ENCODE peak calls at places on chromosomes 7 and 10, in four cellular contexts. O, Z, G and C are unnamed samples.
A peak's percentile ranks its signal among the peaks of the same experiment; 100 is the strongest.

GRCh38 chr7:69782917-69783684 is 184.8 kb downstream of the AUTS2 start:
- DNase-seq in G (no peak), Z (peak; percentile 38), O (no peak), C (peak; percentile 18)

GRCh38 chr10:44201656-44202055 is 183.2 kb downstream of the CXCL12 start:
- DNase-seq in O (no peak), G (no peak), Z (no peak), C (no peak)

GRCh38 chr7:158432369-158433270 is 155.0 kb downstream of the PTPRN2 start:
- DNase-seq in Z (peak; percentile 72), G (peak; percentile 96), O (no peak), C (peak; percentile 93)

GRCh38 chr7:95688931-95689453 is 83.4 kb upstream of the DYNC1I1 start:
- DNase-seq in Z (no peak), O (no peak), G (no peak), C (peak; percentile 40)

GRCh38 chr10:78630944-78631838 is 437.6 kb upstream of the ZMIZ1 start:
- DNase-seq in G (no peak), Z (no peak), O (no peak), C (no peak)

GRCh38 chr10:110794808-110795207 is 76.9 kb upstream of the PDCD4 start:
- DNase-seq in Z (no peak), O (peak; percentile 84), G (no peak), C (no peak)

GRCh38 chr7:13874783-13875182 is 114.7 kb downstream of the ETV1 start:
- DNase-seq in G (no peak), Z (no peak), O (no peak), C (peak; percentile 91)

GRCh38 chr7:45176886-45177731 is 19.5 kb downstream of the RAMP3 start:
- DNase-seq in G (no peak), O (no peak), Z (no peak), C (no peak)

GRCh38 chr7:152674860-152675760 is 831 bp downstream of the XRCC2 start:
- DNase-seq in O (peak; percentile 31), Z (no peak), G (peak; percentile 43), C (no peak)

GRCh38 chr10:113273151-113273876 is 279.5 kb upstream of the HABP2 start:
- DNase-seq in O (no peak), G (no peak), Z (no peak), C (no peak)

GRCh38 chr7:34036069-34036920 is 131.0 kb downstream of the BMPER start:
- DNase-seq in G (peak; percentile 80), O (peak; percentile 70), Z (no peak), C (peak; percentile 69)

GRCh38 chr7:17041324-17041723 is 159.5 kb upstream of the AGR3 start:
- DNase-seq in G (peak; percentile 54), O (no peak), Z (no peak), C (peak; percentile 96)

GRCh38 chr7:98341106-98341505 is 59.6 kb downstream of the BRI3 start:
- DNase-seq in O (no peak), Z (no peak), G (no peak), C (peak; percentile 50)

GRCh38 chr7:120337308-120337907 is 64.4 kb downstream of the KCND2 start:
- DNase-seq in O (peak; percentile 35), G (peak; percentile 21), Z (no peak), C (peak; percentile 15)
- TF ChIP-seq CTCF in O (peak; percentile 51), G (peak; percentile 22), Z (no peak), C (peak; percentile 46)

GRCh38 chr10:6275022-6275997 is 72.6 kb downstream of the PFKFB3 start:
- DNase-seq in O (no peak), G (peak; percentile 99), Z (peak; percentile 92), C (peak; percentile 97)
- H3K4me3 ChIP-seq in O (no peak overlapping the region), G (peak overlapping the region; percentile 35), Z (no peak overlapping the region), C (peak overlapping the region; percentile 52)

DNA sequence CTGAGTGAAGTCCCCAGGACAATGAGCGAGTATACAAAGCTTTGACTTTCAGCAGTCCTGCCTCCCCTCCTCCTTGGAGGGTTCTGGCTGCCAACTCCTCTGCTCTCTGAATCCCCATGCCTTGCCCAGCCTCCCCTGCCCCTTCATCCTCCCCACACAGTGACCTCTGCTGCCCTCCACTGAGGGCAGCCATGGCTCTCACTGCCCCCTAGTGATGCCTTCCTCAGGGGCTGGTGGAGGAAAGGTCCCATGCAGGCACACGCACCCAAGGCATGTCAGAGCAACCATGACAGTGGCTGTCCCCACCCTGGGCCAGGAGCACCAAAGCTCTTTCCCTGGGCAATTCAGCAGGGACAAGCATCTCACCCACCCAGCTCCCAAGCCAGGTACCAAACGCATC is 40.9 kb downstream of the FRMPD2 start:
- DNase-seq in G (no peak), Z (no peak), O (no peak), C (no peak)
- TF ChIP-seq CTCF in G (no peak), Z (no peak), O (no peak), C (no peak)

GRCh38 chr7:82289889-82290288 is 153.7 kb downstream of the CACNA2D1 start:
- DNase-seq in G (no peak), O (no peak), Z (no peak), C (no peak)

GRCh38 chr7:82284936-82285519 is 158.5 kb downstream of the CACNA2D1 start:
- DNase-seq in G (no peak), O (no peak), Z (no peak), C (no peak)

GRCh38 chr7:82288769-82289535 is 154.6 kb downstream of the CACNA2D1 start:
- DNase-seq in Z (no peak), G (no peak), O (no peak), C (peak; percentile 29)

GRCh38 chr7:82291931-82292330 is 151.6 kb downstream of the CACNA2D1 start:
- DNase-seq in O (no peak), G (no peak), Z (no peak), C (no peak)

GRCh38 chr7:82286096-82286841 is 157.3 kb downstream of the CACNA2D1 start:
- DNase-seq in O (no peak), G (no peak), Z (no peak), C (peak; percentile 31)
- H3K4me3 ChIP-seq in O (no peak overlapping the region), G (no peak overlapping the region), Z (no peak overlapping the region), C (no peak overlapping the region)

GRCh38 chr10:88108115-88108610 is 244.7 kb downstream of the PTEN start:
- DNase-seq in Z (no peak), O (no peak), G (peak; percentile 36), C (no peak)
- TF ChIP-seq CTCF in Z (no peak), O (no peak), G (no peak), C (no peak)

GRCh38 chr10:73786512-73786885 is 1.1 kb downstream of the ZSWIM8 start:
- DNase-seq in Z (no peak), O (no peak), G (no peak), C (no peak)
- H3K4me3 ChIP-seq in Z (peak overlapping the region; percentile 80), O (peak overlapping the region; percentile 87), G (peak overlapping the region; percentile 97), C (peak overlapping the region; percentile 94)